ENCODE peak calls at places on chromosomes 12 and 14, in eight cellular contexts. R, A, N, F, B, O, U and E are unnamed samples.

GRCh38 chr12:70334742-70335141 is 31.3 kb upstream of the KCNMB4 start:
- DNase-seq in R (no peak), A (no peak), N (no peak), F (no peak), B (no peak), O (no peak), U (no peak), E (no peak)

GRCh38 chr12:2490746-2491145 is 304.0 kb upstream of the FKBP4 start:
- DNase-seq in R (no peak), A (no peak), N (no peak), F (no peak), B (no peak), O (no peak), U (no peak), E (no peak)

GRCh38 chr12:94596596-94596995 is 53.8 kb downstream of the TMCC3 start:
- DNase-seq in R (peak; percentile 47), A (peak; percentile 6), N (no peak), F (no peak), B (no peak), O (peak; percentile 24), U (no peak), E (peak; percentile 23)

GRCh38 chr12:57772429-57773322 is at the start of gene EEF1AKMT3:
- DNase-seq in R (peak; percentile 40), A (peak; percentile 35), N (no peak), F (peak; percentile 63), B (peak; percentile 87), O (peak; percentile 51), U (no peak), E (peak; percentile 39)

GRCh38 chr14:62691613-62692489 is 353.4 kb downstream of the KCNH5 start:
- DNase-seq in R (peak; percentile 96), A (peak; percentile 97), N (peak; percentile 25), F (no peak), B (no peak), O (peak; percentile 58), U (peak; percentile 10), E (peak; percentile 98)

GRCh38 chr14:35480119-35480769 is 53.7 kb upstream of the INSM2 start:
- DNase-seq in R (peak; percentile 32), A (peak; percentile 3), N (no peak), F (no peak), B (no peak), O (no peak), U (no peak), E (peak; percentile 30)

GRCh38 chr14:69559581-69560011 is 15.1 kb downstream of the CCDC177 start:
- DNase-seq in R (no peak), A (no peak), N (no peak), F (no peak), B (no peak), O (no peak), U (no peak), E (no peak)

GRCh38 chr14:100906420-100906819 is 2.9 kb upstream of the RTL1 start:
- DNase-seq in R (no peak), A (no peak), N (no peak), F (peak; percentile 41), B (no peak), O (no peak), U (no peak), E (no peak)

GRCh38 chr12:96248532-96248931 is 54.4 kb downstream of the ELK3 start:
- DNase-seq in R (no peak), A (no peak), N (no peak), F (no peak), B (no peak), O (no peak), U (no peak), E (no peak)

GRCh38 chr12:82325540-82326336 is 32.4 kb downstream of the CCDC59 start:
- DNase-seq in R (no peak), A (no peak), N (no peak), F (no peak), B (no peak), O (no peak), U (no peak), E (no peak)

GRCh38 chr14:78164226-78164853 is 5.8 kb upstream of the NRXN3 start:
- DNase-seq in R (no peak), A (no peak), N (no peak), F (peak; percentile 75), B (no peak), O (no peak), U (no peak), E (no peak)

GRCh38 chr12:11822071-11822818 is 172.8 kb downstream of the ETV6 start:
- DNase-seq in R (peak; percentile 88), A (peak; percentile 87), N (no peak), F (no peak), B (no peak), O (no peak), U (no peak), E (no peak)

GRCh38 chr14:94158239-94158888 is 15.8 kb upstream of the PPP4R4 start:
- DNase-seq in R (no peak), A (no peak), N (no peak), F (no peak), B (no peak), O (no peak), U (no peak), E (no peak)

GRCh38 chr14:101791919-101792572 is 30.5 kb downstream of the PPP2R5C start:
- DNase-seq in R (peak; percentile 88), A (peak; percentile 78), N (peak; percentile 32), F (no peak), B (no peak), O (peak; percentile 33), U (peak; percentile 16), E (peak; percentile 60)

GRCh38 chr12:31778687-31779086 is 49.9 kb upstream of the AMN1 start:
- DNase-seq in R (no peak), A (no peak), N (no peak), F (no peak), B (no peak), O (no peak), U (no peak), E (no peak)